ENCODE peak calls at places on chromosome 1, in nine cellular contexts. U is fibroblast of lung; E is heart right ventricle; S is esophagus squamous epithelium; I is GM23248; J is aorta; N is right lobe of liver; D is CD8-positive, alpha-beta memory T cell; H is mesendoderm. L is an unnamed sample.

GRCh38 chr1:20250346-20250989 is 40.2 kb upstream of the VWA5B1 start:
- DNase-seq in I (peak; percentile 65), N (peak; percentile 65), J (no peak), H (no peak), D (no peak), S (no peak), U (peak; percentile 65), E (no peak), L (peak; percentile 32)

GRCh38 chr1:15937706-15938168 is 38.2 kb downstream of the ZBTB17 start:
- DNase-seq in H (peak; percentile 80), S (no peak), U (no peak), E (no peak), D (no peak), J (no peak), N (no peak), I (peak; percentile 64), L (peak; percentile 11)

GRCh38 chr1:6352138-6352563 is 41.4 kb downstream of the ACOT7 start:
- DNase-seq in N (peak; percentile 92), I (no peak), H (peak; percentile 92), D (no peak), U (no peak), E (no peak), J (no peak), S (no peak), L (no peak)

GRCh38 chr1:186503210-186503609 is 42.3 kb upstream of the PDC start:
- DNase-seq in E (no peak), U (no peak), J (no peak), I (peak; percentile 30), D (no peak), N (no peak), H (no peak), S (no peak), L (no peak)

GRCh38 chr1:11188381-11188780 is 774 bp upstream of the ANGPTL7 start:
- DNase-seq in D (no peak), I (peak; percentile 49), E (no peak), U (peak; percentile 38), N (no peak), J (no peak), S (no peak), H (no peak), L (no peak)

GRCh38 chr1:212613440-212614335 is 5.1 kb downstream of the ATF3 start:
- DNase-seq in I (peak; percentile 95), N (no peak), H (no peak), D (no peak), J (no peak), U (no peak), E (no peak), S (no peak), L (no peak)

GRCh38 chr1:182580736-182581135 is 8.3 kb downstream of the RNASEL start:
- DNase-seq in E (no peak), D (no peak), J (no peak), S (no peak), I (no peak), U (no peak), N (no peak), H (no peak), L (no peak)

GRCh38 chr1:247324204-247324787 is 7.4 kb downstream of the ZNF496 start:
- DNase-seq in N (no peak), D (no peak), S (no peak), J (no peak), U (no peak), I (no peak), E (no peak), H (no peak), L (no peak)

GRCh38 chr1:206895320-206895719 is 1.9 kb upstream of the IL24 start:
- DNase-seq in J (no peak), N (no peak), D (no peak), U (no peak), H (peak; percentile 60), S (no peak), E (no peak), I (no peak), L (peak; percentile 58)

GRCh38 chr1:201808633-201808990 is 20.3 kb upstream of the IPO9 start:
- DNase-seq in I (no peak), J (no peak), U (no peak), D (no peak), N (no peak), S (no peak), E (no peak), H (no peak), L (no peak)

GRCh38 chr1:109274533-109275476 is 8.1 kb downstream of the PSRC1 start:
- DNase-seq in D (no peak), E (no peak), N (peak; percentile 77), J (peak; percentile 69), U (peak; percentile 69), H (peak; percentile 72), I (peak; percentile 35), S (no peak), L (peak; percentile 70)

GRCh38 chr1:29490204-29490934 is 254.0 kb downstream of the PTPRU start:
- DNase-seq in D (peak; percentile 30), S (no peak), U (no peak), E (no peak), H (no peak), J (peak; percentile 43), N (no peak), I (no peak), L (peak; percentile 7)

GRCh38 chr1:87968259-87968955 is 639.7 kb downstream of the LMO4 start:
- DNase-seq in H (no peak), J (peak; percentile 85), N (no peak), U (peak; percentile 66), I (peak; percentile 80), D (no peak), S (no peak), E (peak; percentile 29), L (no peak)

GRCh38 chr1:209755926-209756607 is at the start of gene TRAF3IP3:
- DNase-seq in I (no peak), H (no peak), J (no peak), U (no peak), D (peak; percentile 83), N (no peak), S (peak; percentile 26), E (no peak), L (no peak)

GRCh38 chr1:112881742-112882127 is 74.3 kb downstream of the SLC16A1 start:
- DNase-seq in H (no peak), J (no peak), U (no peak), S (no peak), I (peak; percentile 94), N (no peak), E (no peak), D (no peak), L (no peak)

GRCh38 chr1:112878321-112878720 is 77.7 kb downstream of the SLC16A1 start:
- DNase-seq in J (no peak), H (peak; percentile 65), I (no peak), S (no peak), D (no peak), N (no peak), U (no peak), E (no peak), L (no peak)

GRCh38 chr1:112879834-112880233 is 76.2 kb downstream of the SLC16A1 start:
- DNase-seq in I (no peak), N (no peak), H (no peak), S (no peak), J (no peak), E (no peak), U (no peak), D (no peak), L (no peak)

GRCh38 chr1:112877741-112878140 is 78.3 kb downstream of the SLC16A1 start:
- DNase-seq in D (no peak), U (no peak), J (no peak), N (no peak), E (no peak), S (no peak), I (peak; percentile 11), H (no peak), L (no peak)

GRCh38 chr1:112882271-112882744 is 73.7 kb downstream of the SLC16A1 start:
- DNase-seq in N (no peak), I (peak; percentile 65), S (no peak), E (no peak), J (no peak), D (no peak), U (no peak), H (no peak), L (no peak)
- H3K27ac ChIP-seq in N (no peak overlapping the region), I (peak overlapping the region; percentile 86), S (no peak overlapping the region), E (peak overlapping the region; percentile 71), J (no peak overlapping the region), D (peak overlapping the region; percentile 57), U (no peak overlapping the region), H (no peak overlapping the region), L (no peak overlapping the region)

DNA sequence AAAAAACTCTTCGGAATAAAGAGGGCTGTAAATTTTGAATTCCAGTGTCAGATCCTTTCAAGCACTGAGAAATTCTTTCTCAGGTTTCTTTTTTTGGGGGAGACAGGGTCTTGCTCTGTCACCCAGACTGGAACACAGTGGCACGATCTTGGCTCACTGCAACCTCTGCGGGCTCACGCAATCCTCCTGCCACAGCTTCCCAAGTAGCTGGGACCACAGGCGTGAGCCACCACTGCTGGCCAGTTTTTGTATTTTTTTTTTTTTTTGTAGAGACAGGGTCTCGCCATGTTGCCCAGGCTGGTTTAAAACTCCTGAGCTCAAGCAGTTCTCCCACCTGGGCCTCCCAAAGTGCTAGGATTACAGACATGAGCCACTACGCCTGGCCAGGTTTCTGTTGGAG is 34.8 kb upstream of the EPHA8 start:
- DNase-seq in N (no peak), H (no peak), I (no peak), D (no peak), J (no peak), E (no peak), S (no peak), U (no peak), L (no peak)
- H3K36me3 ChIP-seq in N (no peaks in the 10 kb centered on the region), H (peaks cover 4% of the 10 kb centered on the region), I (no peaks in the 10 kb centered on the region), D (peaks cover 18% of the 10 kb centered on the region), J (no peaks in the 10 kb centered on the region), E (peaks cover 24% of the 10 kb centered on the region), S (peaks cover 48% of the 10 kb centered on the region), U (peaks cover 3% of the 10 kb centered on the region), L (peaks cover 3% of the 10 kb centered on the region)

DNA sequence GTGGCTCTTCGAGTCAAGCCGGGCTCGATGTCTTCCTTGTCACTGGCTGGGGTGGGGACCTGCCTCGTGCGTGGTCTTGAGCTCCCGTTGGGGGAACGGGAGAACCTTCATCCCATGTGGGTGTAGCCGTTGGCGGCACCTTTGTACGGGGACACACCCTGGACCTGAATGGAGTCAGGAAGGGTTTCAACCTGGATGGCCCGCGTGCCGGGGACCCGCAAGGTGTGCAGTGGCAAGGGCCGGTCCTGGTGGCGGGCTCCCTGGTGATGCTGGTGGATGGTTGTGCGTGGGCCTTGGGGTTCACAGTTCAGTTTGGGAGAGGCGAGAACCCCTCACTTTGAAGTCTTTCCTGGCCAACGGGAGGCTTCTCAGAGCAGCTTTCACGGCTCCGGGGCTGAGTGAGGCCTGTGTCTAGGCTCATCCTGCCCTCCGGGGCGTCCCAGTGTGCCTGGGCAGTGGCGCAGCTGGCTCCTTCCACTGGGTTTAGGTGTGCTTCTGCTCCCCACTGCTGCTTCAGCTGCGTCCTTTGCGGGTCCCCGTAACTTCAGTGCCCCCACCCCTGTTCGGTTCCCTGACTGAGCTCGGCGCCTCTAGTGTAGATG is 11.4 kb downstream of the SKI start:
- DNase-seq in D (no peak), H (no peak), U (no peak), I (no peak), J (no peak), E (no peak), S (no peak), N (no peak), L (no peak)
- H3K27ac ChIP-seq in D (no peak overlapping the region), H (no peak overlapping the region), U (no peak overlapping the region), I (peak overlapping the region; percentile 49), J (no peak overlapping the region), E (peak overlapping the region; percentile 53), S (no peak overlapping the region), N (peak overlapping the region; percentile 24), L (peak overlapping the region; percentile 82)

DNA sequence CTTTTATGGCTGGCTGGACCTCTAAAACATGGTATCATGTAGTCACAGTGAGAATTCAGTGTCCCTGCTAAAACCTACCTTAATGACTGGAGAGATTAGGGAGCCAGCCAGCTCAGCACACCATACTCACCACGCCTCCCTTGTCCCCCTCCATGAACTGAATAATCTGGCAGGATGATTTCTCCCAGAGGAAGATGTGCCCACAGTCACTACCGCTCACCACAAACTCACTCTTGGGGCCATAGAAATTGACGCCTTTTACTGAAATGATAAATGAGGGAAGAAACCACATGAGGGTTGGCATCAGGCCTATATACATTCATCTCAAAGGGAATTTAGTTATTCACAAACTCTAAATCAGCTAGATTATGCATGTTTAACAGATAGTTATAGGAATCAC is 17.3 kb downstream of the PEA15 start:
- DNase-seq in E (no peak), I (no peak), U (no peak), S (no peak), N (no peak), H (no peak), J (no peak), D (no peak), L (no peak)
- H3K36me3 ChIP-seq in E (peaks cover 41% of the 10 kb centered on the region), I (peaks cover 68% of the 10 kb centered on the region), U (peaks cover 16% of the 10 kb centered on the region), S (peaks cover 100% of the 10 kb centered on the region), N (no peaks in the 10 kb centered on the region), H (peaks cover 18% of the 10 kb centered on the region), J (peaks cover 3% of the 10 kb centered on the region), D (peaks cover 81% of the 10 kb centered on the region), L (peaks cover 12% of the 10 kb centered on the region)

L was measured in breast epithelium.